ENCODE peak calls at places on chromosomes 11 and 22, in nine cellular contexts. One of them, this sample, is unnamed.

GRCh38 chr22:43511276-43511910 is 99.6 kb downstream of the MPPED1 start:
- DNase-seq in A549: no peak
- DNase-seq in tibial artery: no peak
- DNase-seq in fibroblast of pulmonary artery: no peak
- DNase-seq in bronchial epithelial cell: peak
- DNase-seq in HL-60: no peak
- DNase-seq in cardiac muscle cell: no peak
- DNase-seq in right lobe of liver: no peak
- DNase-seq in HCT116: no peak
- DNase-seq in this sample: no peak

GRCh38 chr11:118924591-118925585 is 838 bp downstream of the BCL9L start:
- DNase-seq in A549: peak
- DNase-seq in tibial artery: peak
- DNase-seq in fibroblast of pulmonary artery: no peak
- DNase-seq in bronchial epithelial cell: no peak
- DNase-seq in HL-60: peak
- DNase-seq in cardiac muscle cell: peak
- DNase-seq in right lobe of liver: peak
- DNase-seq in HCT116: no peak
- DNase-seq in this sample: no peak

GRCh38 chr11:102187416-102188125 is 77.3 kb downstream of the YAP1 start:
- DNase-seq in A549: no peak
- DNase-seq in tibial artery: no peak
- DNase-seq in fibroblast of pulmonary artery: peak
- DNase-seq in bronchial epithelial cell: no peak
- DNase-seq in HL-60: no peak
- DNase-seq in cardiac muscle cell: peak
- DNase-seq in right lobe of liver: no peak
- DNase-seq in HCT116: no peak
- DNase-seq in this sample: peak

GRCh38 chr11:134730596-134731538 is 318.8 kb upstream of the B3GAT1 start:
- DNase-seq in A549: no peak
- DNase-seq in tibial artery: no peak
- DNase-seq in fibroblast of pulmonary artery: no peak
- DNase-seq in bronchial epithelial cell: no peak
- DNase-seq in HL-60: no peak
- DNase-seq in cardiac muscle cell: peak
- DNase-seq in right lobe of liver: no peak
- DNase-seq in HCT116: no peak
- DNase-seq in this sample: no peak

GRCh38 chr11:9516113-9516512 is 55.3 kb downstream of the ZNF143 start:
- DNase-seq in A549: peak
- DNase-seq in tibial artery: no peak
- DNase-seq in fibroblast of pulmonary artery: no peak
- DNase-seq in bronchial epithelial cell: no peak
- DNase-seq in HL-60: no peak
- DNase-seq in cardiac muscle cell: no peak
- DNase-seq in right lobe of liver: no peak
- DNase-seq in HCT116: no peak
- DNase-seq in this sample: no peak

GRCh38 chr11:5336331-5336730 is 7.0 kb downstream of the OR51B5 start:
- DNase-seq in A549: no peak
- DNase-seq in tibial artery: no peak
- DNase-seq in fibroblast of pulmonary artery: peak
- DNase-seq in bronchial epithelial cell: no peak
- DNase-seq in HL-60: no peak
- DNase-seq in cardiac muscle cell: no peak
- DNase-seq in right lobe of liver: no peak
- DNase-seq in HCT116: no peak
- DNase-seq in this sample: peak

GRCh38 chr11:34356576-34356917 is 1.3 kb downstream of the ABTB2 start:
- DNase-seq in A549: peak
- DNase-seq in tibial artery: no peak
- DNase-seq in fibroblast of pulmonary artery: peak
- DNase-seq in bronchial epithelial cell: no peak
- DNase-seq in HL-60: no peak
- DNase-seq in cardiac muscle cell: peak
- DNase-seq in right lobe of liver: no peak
- DNase-seq in HCT116: no peak
- DNase-seq in this sample: peak

GRCh38 chr11:69218271-69218682 is 62.5 kb downstream of the SMIM38 start:
- DNase-seq in A549: no peak
- DNase-seq in tibial artery: no peak
- DNase-seq in fibroblast of pulmonary artery: no peak
- DNase-seq in bronchial epithelial cell: no peak
- DNase-seq in HL-60: no peak
- DNase-seq in cardiac muscle cell: no peak
- DNase-seq in right lobe of liver: peak
- DNase-seq in HCT116: no peak
- DNase-seq in this sample: peak

GRCh38 chr11:68353669-68354068 is 41.3 kb downstream of the LRP5 start:
- DNase-seq in A549: no peak
- DNase-seq in tibial artery: no peak
- DNase-seq in fibroblast of pulmonary artery: no peak
- DNase-seq in bronchial epithelial cell: no peak
- DNase-seq in HL-60: no peak
- DNase-seq in cardiac muscle cell: no peak
- DNase-seq in right lobe of liver: no peak
- DNase-seq in HCT116: no peak
- DNase-seq in this sample: no peak

GRCh38 chr11:47408598-47409439 is 429 bp downstream of the SLC39A13 start:
- DNase-seq in A549: peak
- DNase-seq in tibial artery: peak
- DNase-seq in fibroblast of pulmonary artery: peak
- DNase-seq in bronchial epithelial cell: peak
- DNase-seq in HL-60: no peak
- DNase-seq in cardiac muscle cell: no peak
- DNase-seq in right lobe of liver: no peak
- DNase-seq in HCT116: no peak
- DNase-seq in this sample: peak

GRCh38 chr11:126115820-126116319 is 53.2 kb upstream of the CDON start:
- DNase-seq in A549: peak
- DNase-seq in tibial artery: peak
- DNase-seq in fibroblast of pulmonary artery: peak
- DNase-seq in bronchial epithelial cell: peak
- DNase-seq in HL-60: no peak
- DNase-seq in cardiac muscle cell: no peak
- DNase-seq in right lobe of liver: peak
- DNase-seq in HCT116: peak
- DNase-seq in this sample: peak

GRCh38 chr11:6315811-6316425 is 4.4 kb downstream of the CAVIN3 start:
- DNase-seq in A549: peak
- DNase-seq in tibial artery: peak
- DNase-seq in fibroblast of pulmonary artery: peak
- DNase-seq in bronchial epithelial cell: peak
- DNase-seq in HL-60: peak
- DNase-seq in cardiac muscle cell: peak
- DNase-seq in right lobe of liver: peak
- DNase-seq in HCT116: peak
- DNase-seq in this sample: peak

GRCh38 chr11:29527391-29527936 is 489.4 kb downstream of the KCNA4 start:
- DNase-seq in A549: peak
- DNase-seq in tibial artery: no peak
- DNase-seq in fibroblast of pulmonary artery: peak
- DNase-seq in bronchial epithelial cell: peak
- DNase-seq in HL-60: peak
- DNase-seq in cardiac muscle cell: no peak
- DNase-seq in right lobe of liver: no peak
- DNase-seq in HCT116: peak
- DNase-seq in this sample: peak

GRCh38 chr11:24155792-24156191 is 341.1 kb upstream of the LUZP2 start:
- DNase-seq in A549: no peak
- DNase-seq in tibial artery: no peak
- DNase-seq in fibroblast of pulmonary artery: no peak
- DNase-seq in bronchial epithelial cell: no peak
- DNase-seq in HL-60: no peak
- DNase-seq in cardiac muscle cell: no peak
- DNase-seq in right lobe of liver: no peak
- DNase-seq in HCT116: no peak
- DNase-seq in this sample: no peak

GRCh38 chr11:45930031-45930794 is 7.8 kb downstream of the LARGE2 start:
- DNase-seq in A549: no peak
- DNase-seq in tibial artery: peak
- DNase-seq in fibroblast of pulmonary artery: no peak
- DNase-seq in bronchial epithelial cell: peak
- DNase-seq in HL-60: peak
- DNase-seq in cardiac muscle cell: no peak
- DNase-seq in right lobe of liver: no peak
- DNase-seq in HCT116: no peak
- DNase-seq in this sample: no peak

GRCh38 chr22:35739642-35740041 is 22.0 kb downstream of the APOL5 start:
- DNase-seq in A549: peak
- DNase-seq in tibial artery: peak
- DNase-seq in fibroblast of pulmonary artery: no peak
- DNase-seq in bronchial epithelial cell: no peak
- DNase-seq in HL-60: no peak
- DNase-seq in cardiac muscle cell: no peak
- DNase-seq in right lobe of liver: no peak
- DNase-seq in HCT116: no peak
- DNase-seq in this sample: no peak

GRCh38 chr11:43458486-43458885 is 99.8 kb downstream of the TTC17 start:
- DNase-seq in A549: no peak
- DNase-seq in tibial artery: no peak
- DNase-seq in fibroblast of pulmonary artery: no peak
- DNase-seq in bronchial epithelial cell: no peak
- DNase-seq in HL-60: no peak
- DNase-seq in cardiac muscle cell: no peak
- DNase-seq in right lobe of liver: no peak
- DNase-seq in HCT116: no peak
- DNase-seq in this sample: no peak

GRCh38 chr11:128496684-128497056 is 90.7 kb downstream of the ETS1 start:
- DNase-seq in A549: peak
- DNase-seq in tibial artery: peak
- DNase-seq in fibroblast of pulmonary artery: no peak
- DNase-seq in bronchial epithelial cell: no peak
- DNase-seq in HL-60: no peak
- DNase-seq in cardiac muscle cell: no peak
- DNase-seq in right lobe of liver: no peak
- DNase-seq in HCT116: no peak
- DNase-seq in this sample: no peak
- H3K4me3 ChIP-seq in A549: peak
- H3K4me3 ChIP-seq in tibial artery: peak
- H3K4me3 ChIP-seq in fibroblast of pulmonary artery: no peak
- H3K4me3 ChIP-seq in bronchial epithelial cell: no peak
- H3K4me3 ChIP-seq in HL-60: no peak
- H3K4me3 ChIP-seq in cardiac muscle cell: no peak
- H3K4me3 ChIP-seq in right lobe of liver: no peak
- H3K4me3 ChIP-seq in HCT116: peak
- H3K4me3 ChIP-seq in this sample: no peak

DNA sequence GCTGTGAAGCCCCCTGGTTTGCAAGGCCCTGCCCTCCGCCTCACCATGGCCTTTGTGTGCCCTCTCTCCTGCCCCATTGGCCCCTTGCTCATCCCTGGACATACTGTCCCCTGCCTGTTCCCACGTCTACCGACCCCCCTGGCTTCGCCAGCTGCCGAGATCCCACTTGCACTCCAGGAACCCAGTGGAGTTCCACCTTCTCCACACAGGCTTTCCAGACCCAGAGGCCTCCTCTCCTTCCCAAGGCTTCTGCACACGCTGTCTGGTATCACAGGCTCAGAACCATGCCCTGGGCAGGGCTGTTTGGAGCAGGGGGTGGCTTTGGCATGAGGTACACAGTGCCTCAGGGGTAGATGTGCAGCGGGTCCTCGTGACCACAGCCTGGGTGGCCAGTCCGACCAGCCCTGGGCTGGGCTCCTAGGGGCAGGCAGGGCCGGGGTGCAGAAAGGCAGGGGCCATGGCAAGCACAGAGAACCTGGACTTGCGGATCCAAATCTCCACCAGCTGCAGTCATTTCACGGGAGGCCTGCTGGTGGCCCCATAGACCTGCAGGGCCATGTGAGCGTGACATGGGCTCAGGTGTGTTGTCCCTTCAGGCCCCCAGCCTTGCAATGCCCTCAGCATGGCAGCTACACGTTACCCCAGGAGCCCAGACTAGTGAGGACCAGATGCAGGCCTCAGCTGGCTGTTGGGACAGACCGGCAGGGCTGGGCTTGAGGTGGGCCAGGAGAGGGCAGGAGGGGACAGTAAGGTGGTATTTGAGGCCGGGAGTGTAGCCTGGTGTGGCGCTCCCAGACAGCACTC is 9.5 kb downstream of the GRK2 start:
- DNase-seq in A549: no peak
- DNase-seq in tibial artery: peak
- DNase-seq in fibroblast of pulmonary artery: no peak
- DNase-seq in bronchial epithelial cell: no peak
- DNase-seq in HL-60: no peak
- DNase-seq in cardiac muscle cell: no peak
- DNase-seq in right lobe of liver: peak
- DNase-seq in HCT116: no peak
- DNase-seq in this sample: no peak
- TF ChIP-seq CTCF in A549: no peak
- TF ChIP-seq CTCF in tibial artery: no peak
- TF ChIP-seq CTCF in fibroblast of pulmonary artery: no peak
- TF ChIP-seq CTCF in bronchial epithelial cell: no peak
- TF ChIP-seq CTCF in HL-60: no peak
- TF ChIP-seq CTCF in cardiac muscle cell: no peak
- TF ChIP-seq CTCF in right lobe of liver: no peak
- TF ChIP-seq CTCF in HCT116: no peak
- TF ChIP-seq CTCF in this sample: no peak

GRCh38 chr11:569273-569885 is 6.9 kb upstream of the PHRF1 start:
- DNase-seq in A549: no peak
- DNase-seq in tibial artery: no peak
- DNase-seq in fibroblast of pulmonary artery: no peak
- DNase-seq in bronchial epithelial cell: no peak
- DNase-seq in HL-60: no peak
- DNase-seq in cardiac muscle cell: no peak
- DNase-seq in right lobe of liver: peak
- DNase-seq in HCT116: no peak
- DNase-seq in this sample: no peak
- H3K4me3 ChIP-seq in A549: peak
- H3K4me3 ChIP-seq in tibial artery: peak
- H3K4me3 ChIP-seq in fibroblast of pulmonary artery: peak
- H3K4me3 ChIP-seq in bronchial epithelial cell: peak
- H3K4me3 ChIP-seq in HL-60: peak
- H3K4me3 ChIP-seq in cardiac muscle cell: peak
- H3K4me3 ChIP-seq in right lobe of liver: peak
- H3K4me3 ChIP-seq in HCT116: peak
- H3K4me3 ChIP-seq in this sample: peak

GRCh38 chr11:32426192-32426591 is 9.1 kb downstream of the WT1 start:
- DNase-seq in A549: no peak
- DNase-seq in tibial artery: no peak
- DNase-seq in fibroblast of pulmonary artery: no peak
- DNase-seq in bronchial epithelial cell: no peak
- DNase-seq in HL-60: no peak
- DNase-seq in cardiac muscle cell: no peak
- DNase-seq in right lobe of liver: no peak
- DNase-seq in HCT116: no peak
- DNase-seq in this sample: no peak
- TF ChIP-seq CTCF in A549: no peak
- TF ChIP-seq CTCF in tibial artery: no peak
- TF ChIP-seq CTCF in fibroblast of pulmonary artery: no peak
- TF ChIP-seq CTCF in bronchial epithelial cell: no peak
- TF ChIP-seq CTCF in HL-60: no peak
- TF ChIP-seq CTCF in cardiac muscle cell: no peak
- TF ChIP-seq CTCF in right lobe of liver: no peak
- TF ChIP-seq CTCF in HCT116: no peak
- TF ChIP-seq CTCF in this sample: no peak

This sample was measured in fibroblast of villous mesenchyme.